ENCODE peak calls at places on chromosomes 2 and 18, in four cellular contexts. One of them, this sample, is unnamed.

GRCh38 chr2:898319-898718 is 52.3 kb upstream of the SNTG2 start:
- DNase-seq in AG04449: no peak
- DNase-seq in colonic mucosa: no peak
- DNase-seq in astrocyte of the cerebellum: no peak
- DNase-seq in this sample: no peak

GRCh38 chr2:85504434-85505261 is 34.3 kb upstream of the MAT2A start:
- DNase-seq in AG04449: peak; percentile 81
- DNase-seq in colonic mucosa: no peak
- DNase-seq in astrocyte of the cerebellum: peak; percentile 76
- DNase-seq in this sample: peak; percentile 80

GRCh38 chr18:3605562-3606443 is 155.8 kb downstream of the TGIF1 start:
- DNase-seq in AG04449: no peak
- DNase-seq in colonic mucosa: no peak
- DNase-seq in astrocyte of the cerebellum: no peak
- DNase-seq in this sample: no peak

GRCh38 chr2:42854207-42854818 is 61.9 kb upstream of the HAAO start:
- DNase-seq in AG04449: no peak
- DNase-seq in colonic mucosa: no peak
- DNase-seq in astrocyte of the cerebellum: no peak
- DNase-seq in this sample: no peak

GRCh38 chr18:12593861-12594260 is 64.0 kb downstream of the SPIRE1 start:
- DNase-seq in AG04449: no peak
- DNase-seq in colonic mucosa: no peak
- DNase-seq in astrocyte of the cerebellum: no peak
- DNase-seq in this sample: peak; percentile 17

GRCh38 chr18:8657873-8658521 is 47.4 kb upstream of the MTCL1 start:
- DNase-seq in AG04449: no peak
- DNase-seq in colonic mucosa: no peak
- DNase-seq in astrocyte of the cerebellum: peak; percentile 19
- DNase-seq in this sample: no peak

GRCh38 chr18:7750966-7751365 is 183.8 kb downstream of the PTPRM start:
- DNase-seq in AG04449: no peak
- DNase-seq in colonic mucosa: no peak
- DNase-seq in astrocyte of the cerebellum: no peak
- DNase-seq in this sample: no peak

GRCh38 chr18:77234504-77235365 is 14.9 kb upstream of the GALR1 start:
- DNase-seq in AG04449: no peak
- DNase-seq in colonic mucosa: no peak
- DNase-seq in astrocyte of the cerebellum: no peak
- DNase-seq in this sample: no peak

GRCh38 chr2:38092196-38092902 is 16.4 kb upstream of the CYP1B1 start:
- DNase-seq in AG04449: no peak
- DNase-seq in colonic mucosa: no peak
- DNase-seq in astrocyte of the cerebellum: peak; percentile 75
- DNase-seq in this sample: no peak

GRCh38 chr18:74803769-74804168 is 206.1 kb downstream of the ZNF407 start:
- DNase-seq in AG04449: no peak
- DNase-seq in colonic mucosa: no peak
- DNase-seq in astrocyte of the cerebellum: no peak
- DNase-seq in this sample: no peak

GRCh38 chr2:224428787-224429440 is 27.0 kb upstream of the FAM124B start:
- DNase-seq in AG04449: no peak
- DNase-seq in colonic mucosa: no peak
- DNase-seq in astrocyte of the cerebellum: no peak
- DNase-seq in this sample: no peak

GRCh38 chr18:23519725-23520124 is 16.4 kb downstream of the RMC1 start:
- DNase-seq in AG04449: no peak
- DNase-seq in colonic mucosa: no peak
- DNase-seq in astrocyte of the cerebellum: no peak
- DNase-seq in this sample: no peak

GRCh38 chr18:3180325-3180724 is 39.4 kb downstream of the MYOM1 start:
- DNase-seq in AG04449: no peak
- DNase-seq in colonic mucosa: no peak
- DNase-seq in astrocyte of the cerebellum: no peak
- DNase-seq in this sample: no peak

GRCh38 chr18:78726326-78727056 is 253.1 kb upstream of the SALL3 start:
- DNase-seq in AG04449: no peak
- DNase-seq in colonic mucosa: no peak
- DNase-seq in astrocyte of the cerebellum: no peak
- DNase-seq in this sample: no peak

GRCh38 chr2:48852938-48853337 is 97.4 kb upstream of the LHCGR start:
- DNase-seq in AG04449: peak; percentile 62
- DNase-seq in colonic mucosa: no peak
- DNase-seq in astrocyte of the cerebellum: peak; percentile 66
- DNase-seq in this sample: no peak

GRCh38 chr18:74378179-74378682 is 62.6 kb downstream of the C18orf63 start:
- DNase-seq in AG04449: no peak
- DNase-seq in colonic mucosa: peak; percentile 10
- DNase-seq in astrocyte of the cerebellum: no peak
- DNase-seq in this sample: no peak

GRCh38 chr2:37877457-37878315 is 47.4 kb upstream of the RMDN2 start:
- DNase-seq in AG04449: no peak
- DNase-seq in colonic mucosa: peak; percentile 60
- DNase-seq in astrocyte of the cerebellum: peak; percentile 46
- DNase-seq in this sample: no peak

GRCh38 chr18:40056085-40056484 is 1898.9 kb upstream of the PIK3C3 start:
- DNase-seq in AG04449: no peak
- DNase-seq in colonic mucosa: no peak
- DNase-seq in astrocyte of the cerebellum: no peak
- DNase-seq in this sample: no peak

GRCh38 chr2:10407841-10408648 is 40.1 kb downstream of the ODC1 start:
- DNase-seq in AG04449: no peak
- DNase-seq in colonic mucosa: peak; percentile 85
- DNase-seq in astrocyte of the cerebellum: no peak
- DNase-seq in this sample: no peak

GRCh38 chr2:197356136-197356535 is 45.6 kb upstream of the ANKRD44 start:
- DNase-seq in AG04449: no peak
- DNase-seq in colonic mucosa: no peak
- DNase-seq in astrocyte of the cerebellum: no peak
- DNase-seq in this sample: no peak

GRCh38 chr2:50546790-50547189 is 485.1 kb downstream of the NRXN1 start:
- DNase-seq in AG04449: no peak
- DNase-seq in colonic mucosa: no peak
- DNase-seq in astrocyte of the cerebellum: no peak
- DNase-seq in this sample: no peak

GRCh38 chr2:68937346-68938055 is 15.2 kb downstream of the GKN2 start:
- DNase-seq in AG04449: no peak
- DNase-seq in colonic mucosa: no peak
- DNase-seq in astrocyte of the cerebellum: no peak
- DNase-seq in this sample: no peak

GRCh38 chr2:105879106-105879797 is 134.5 kb downstream of the NCK2 start:
- DNase-seq in AG04449: no peak
- DNase-seq in colonic mucosa: peak; percentile 42
- DNase-seq in astrocyte of the cerebellum: no peak
- DNase-seq in this sample: no peak

GRCh38 chr2:227228061-227228667 is 63.7 kb downstream of the COL4A3 start:
- DNase-seq in AG04449: no peak
- DNase-seq in colonic mucosa: peak; percentile 47
- DNase-seq in astrocyte of the cerebellum: peak; percentile 2
- DNase-seq in this sample: no peak

GRCh38 chr2:26807788-26808460 is 22.1 kb downstream of the CENPA start:
- DNase-seq in AG04449: no peak
- DNase-seq in colonic mucosa: no peak
- DNase-seq in astrocyte of the cerebellum: no peak
- DNase-seq in this sample: no peak

GRCh38 chr2:9484533-9484932 is 10.2 kb downstream of the IAH1 start:
- DNase-seq in AG04449: no peak
- DNase-seq in colonic mucosa: no peak
- DNase-seq in astrocyte of the cerebellum: no peak
- DNase-seq in this sample: no peak

GRCh38 chr2:174597347-174598047 is at the start of gene WIPF1:
- DNase-seq in AG04449: no peak
- DNase-seq in colonic mucosa: peak; percentile 53
- DNase-seq in astrocyte of the cerebellum: peak; percentile 75
- DNase-seq in this sample: no peak

GRCh38 chr2:55096586-55096985 is 46.3 kb upstream of the RTN4 start:
- DNase-seq in AG04449: no peak
- DNase-seq in colonic mucosa: no peak
- DNase-seq in astrocyte of the cerebellum: no peak
- DNase-seq in this sample: no peak

GRCh38 chr2:190635781-190636180 is 13.1 kb upstream of the NAB1 start:
- DNase-seq in AG04449: no peak
- DNase-seq in colonic mucosa: no peak
- DNase-seq in astrocyte of the cerebellum: no peak
- DNase-seq in this sample: no peak

GRCh38 chr2:200077838-200078237 is 122.5 kb downstream of the MAIP1 start:
- DNase-seq in AG04449: peak; percentile 55
- DNase-seq in colonic mucosa: no peak
- DNase-seq in astrocyte of the cerebellum: no peak
- DNase-seq in this sample: no peak

GRCh38 chr2:102096103-102096502 is 46.4 kb upstream of the IL1R1 start:
- DNase-seq in AG04449: no peak
- DNase-seq in colonic mucosa: no peak
- DNase-seq in astrocyte of the cerebellum: no peak
- DNase-seq in this sample: no peak

GRCh38 chr2:144606756-144607498 is 87.0 kb upstream of the ZEB2 start:
- DNase-seq in AG04449: no peak
- DNase-seq in colonic mucosa: no peak
- DNase-seq in astrocyte of the cerebellum: no peak
- DNase-seq in this sample: no peak

GRCh38 chr2:2577366-2577765 is 246.3 kb upstream of the MYT1L start:
- DNase-seq in AG04449: no peak
- DNase-seq in colonic mucosa: no peak
- DNase-seq in astrocyte of the cerebellum: no peak
- DNase-seq in this sample: no peak

GRCh38 chr18:9849407-9849961 is 36.3 kb upstream of the TXNDC2 start:
- DNase-seq in AG04449: no peak
- DNase-seq in colonic mucosa: peak; percentile 72
- DNase-seq in astrocyte of the cerebellum: no peak
- DNase-seq in this sample: no peak

GRCh38 chr2:224466315-224466714 is 64.4 kb upstream of the FAM124B start:
- DNase-seq in AG04449: no peak
- DNase-seq in colonic mucosa: no peak
- DNase-seq in astrocyte of the cerebellum: no peak
- DNase-seq in this sample: no peak

GRCh38 chr2:11642972-11643371 is 27.0 kb downstream of the NTSR2 start:
- DNase-seq in AG04449: no peak
- DNase-seq in colonic mucosa: no peak
- DNase-seq in astrocyte of the cerebellum: no peak
- DNase-seq in this sample: no peak

GRCh38 chr2:26740890-26741302 is 23.2 kb upstream of the SLC35F6 start:
- DNase-seq in AG04449: no peak
- DNase-seq in colonic mucosa: no peak
- DNase-seq in astrocyte of the cerebellum: no peak
- DNase-seq in this sample: no peak

GRCh38 chr2:204871246-204871953 is 326.1 kb downstream of the PARD3B start:
- DNase-seq in AG04449: no peak
- DNase-seq in colonic mucosa: no peak
- DNase-seq in astrocyte of the cerebellum: peak; percentile 38
- DNase-seq in this sample: no peak
- TF ChIP-seq CTCF in AG04449: peak; percentile 30
- TF ChIP-seq CTCF in colonic mucosa: peak; percentile 19
- TF ChIP-seq CTCF in astrocyte of the cerebellum: peak; percentile 30
- TF ChIP-seq CTCF in this sample: peak; percentile 49

GRCh38 chr18:28177828-28178635 is 1.1 kb upstream of the CDH2 start:
- DNase-seq in AG04449: no peak
- DNase-seq in colonic mucosa: no peak
- DNase-seq in astrocyte of the cerebellum: no peak
- DNase-seq in this sample: no peak
- TF ChIP-seq CTCF in AG04449: no peak
- TF ChIP-seq CTCF in colonic mucosa: no peak
- TF ChIP-seq CTCF in astrocyte of the cerebellum: peak; percentile 4
- TF ChIP-seq CTCF in this sample: peak; percentile 13

GRCh38 chr18:54149078-54149697 is 75.3 kb downstream of the MBD2 start:
- DNase-seq in AG04449: peak; percentile 80
- DNase-seq in colonic mucosa: no peak
- DNase-seq in astrocyte of the cerebellum: peak; percentile 87
- DNase-seq in this sample: peak; percentile 81
- TF ChIP-seq CTCF in AG04449: no peak
- TF ChIP-seq CTCF in colonic mucosa: no peak
- TF ChIP-seq CTCF in astrocyte of the cerebellum: no peak
- TF ChIP-seq CTCF in this sample: no peak

GRCh38 chr2:29013046-29013780 is 32.1 kb downstream of the TOGARAM2 start:
- DNase-seq in AG04449: no peak
- DNase-seq in colonic mucosa: no peak
- DNase-seq in astrocyte of the cerebellum: no peak
- DNase-seq in this sample: no peak
- TF ChIP-seq CTCF in AG04449: no peak
- TF ChIP-seq CTCF in colonic mucosa: no peak
- TF ChIP-seq CTCF in astrocyte of the cerebellum: peak; percentile 15
- TF ChIP-seq CTCF in this sample: no peak

GRCh38 chr2:170012773-170013172 is 165.2 kb upstream of the MYO3B start:
- DNase-seq in AG04449: no peak
- DNase-seq in colonic mucosa: no peak
- DNase-seq in astrocyte of the cerebellum: no peak
- DNase-seq in this sample: no peak
- TF ChIP-seq CTCF in AG04449: no peak
- TF ChIP-seq CTCF in colonic mucosa: no peak
- TF ChIP-seq CTCF in astrocyte of the cerebellum: no peak
- TF ChIP-seq CTCF in this sample: no peak